ENCODE peak calls at places on chromosome 13, in eight cellular contexts. One of them, this sample, is unnamed.

GRCh38 chr13:112942689-112943308 is 26.2 kb upstream of the MCF2L start:
- DNase-seq in cardiac muscle cell: peak; percentile 97
- DNase-seq in endodermal cell: peak; percentile 99
- DNase-seq in fibroblast of lung: peak; percentile 85
- DNase-seq in body of pancreas: peak; percentile 99
- DNase-seq in effector memory CD4-positive, alpha-beta T cell: peak; percentile 91
- DNase-seq in tibial nerve: peak; percentile 100
- DNase-seq in upper lobe of right lung: peak; percentile 98
- DNase-seq in this sample: peak; percentile 98

GRCh38 chr13:46475586-46475991 is 77.4 kb upstream of the LRCH1 start:
- DNase-seq in cardiac muscle cell: no peak
- DNase-seq in endodermal cell: no peak
- DNase-seq in fibroblast of lung: peak; percentile 45
- DNase-seq in body of pancreas: no peak
- DNase-seq in effector memory CD4-positive, alpha-beta T cell: no peak
- DNase-seq in tibial nerve: no peak
- DNase-seq in upper lobe of right lung: no peak
- DNase-seq in this sample: peak; percentile 53

GRCh38 chr13:51249767-51250741 is 27.9 kb downstream of the FAM124A start:
- DNase-seq in cardiac muscle cell: no peak
- DNase-seq in endodermal cell: peak; percentile 39
- DNase-seq in fibroblast of lung: no peak
- DNase-seq in body of pancreas: peak; percentile 24
- DNase-seq in effector memory CD4-positive, alpha-beta T cell: no peak
- DNase-seq in tibial nerve: no peak
- DNase-seq in upper lobe of right lung: no peak
- DNase-seq in this sample: no peak

GRCh38 chr13:99083976-99084375 is 106.1 kb upstream of the DOCK9 start:
- DNase-seq in cardiac muscle cell: no peak
- DNase-seq in endodermal cell: no peak
- DNase-seq in fibroblast of lung: no peak
- DNase-seq in body of pancreas: peak; percentile 56
- DNase-seq in effector memory CD4-positive, alpha-beta T cell: no peak
- DNase-seq in tibial nerve: no peak
- DNase-seq in upper lobe of right lung: no peak
- DNase-seq in this sample: no peak

GRCh38 chr13:46164661-46165060 is 17.3 kb downstream of the LCP1 start:
- DNase-seq in cardiac muscle cell: no peak
- DNase-seq in endodermal cell: no peak
- DNase-seq in fibroblast of lung: no peak
- DNase-seq in body of pancreas: no peak
- DNase-seq in effector memory CD4-positive, alpha-beta T cell: no peak
- DNase-seq in tibial nerve: no peak
- DNase-seq in upper lobe of right lung: no peak
- DNase-seq in this sample: no peak

GRCh38 chr13:106650690-106651205 is 82.8 kb upstream of the ARGLU1 start:
- DNase-seq in cardiac muscle cell: no peak
- DNase-seq in endodermal cell: no peak
- DNase-seq in fibroblast of lung: peak; percentile 36
- DNase-seq in body of pancreas: no peak
- DNase-seq in effector memory CD4-positive, alpha-beta T cell: no peak
- DNase-seq in tibial nerve: no peak
- DNase-seq in upper lobe of right lung: no peak
- DNase-seq in this sample: no peak

GRCh38 chr13:51767100-51767499 is 36.9 kb downstream of the DHRS12 start:
- DNase-seq in cardiac muscle cell: no peak
- DNase-seq in endodermal cell: peak; percentile 82
- DNase-seq in fibroblast of lung: no peak
- DNase-seq in body of pancreas: no peak
- DNase-seq in effector memory CD4-positive, alpha-beta T cell: no peak
- DNase-seq in tibial nerve: no peak
- DNase-seq in upper lobe of right lung: no peak
- DNase-seq in this sample: no peak

GRCh38 chr13:33489563-33489962 is 204.0 kb upstream of the STARD13 start:
- DNase-seq in cardiac muscle cell: no peak
- DNase-seq in endodermal cell: no peak
- DNase-seq in fibroblast of lung: no peak
- DNase-seq in body of pancreas: no peak
- DNase-seq in effector memory CD4-positive, alpha-beta T cell: no peak
- DNase-seq in tibial nerve: no peak
- DNase-seq in upper lobe of right lung: no peak
- DNase-seq in this sample: no peak

GRCh38 chr13:94427313-94427712 is 52.2 kb downstream of the DCT start:
- DNase-seq in cardiac muscle cell: no peak
- DNase-seq in endodermal cell: no peak
- DNase-seq in fibroblast of lung: no peak
- DNase-seq in body of pancreas: no peak
- DNase-seq in effector memory CD4-positive, alpha-beta T cell: no peak
- DNase-seq in tibial nerve: no peak
- DNase-seq in upper lobe of right lung: no peak
- DNase-seq in this sample: no peak

GRCh38 chr13:100394005-100394695 is 194.4 kb downstream of the GGACT start:
- DNase-seq in cardiac muscle cell: no peak
- DNase-seq in endodermal cell: no peak
- DNase-seq in fibroblast of lung: peak; percentile 89
- DNase-seq in body of pancreas: no peak
- DNase-seq in effector memory CD4-positive, alpha-beta T cell: no peak
- DNase-seq in tibial nerve: peak; percentile 8
- DNase-seq in upper lobe of right lung: no peak
- DNase-seq in this sample: peak; percentile 86

GRCh38 chr13:45042539-45042938 is 53.2 kb downstream of the GPALPP1 start:
- DNase-seq in cardiac muscle cell: no peak
- DNase-seq in endodermal cell: no peak
- DNase-seq in fibroblast of lung: peak; percentile 5
- DNase-seq in body of pancreas: no peak
- DNase-seq in effector memory CD4-positive, alpha-beta T cell: no peak
- DNase-seq in tibial nerve: no peak
- DNase-seq in upper lobe of right lung: no peak
- DNase-seq in this sample: peak; percentile 0

GRCh38 chr13:31545616-31546015 is 193.7 kb upstream of the RXFP2 start:
- DNase-seq in cardiac muscle cell: no peak
- DNase-seq in endodermal cell: no peak
- DNase-seq in fibroblast of lung: peak; percentile 6
- DNase-seq in body of pancreas: no peak
- DNase-seq in effector memory CD4-positive, alpha-beta T cell: no peak
- DNase-seq in tibial nerve: no peak
- DNase-seq in upper lobe of right lung: no peak
- DNase-seq in this sample: peak; percentile 63

GRCh38 chr13:24203726-24204295 is 43.3 kb downstream of the SPATA13 start:
- DNase-seq in cardiac muscle cell: no peak
- DNase-seq in endodermal cell: no peak
- DNase-seq in fibroblast of lung: no peak
- DNase-seq in body of pancreas: no peak
- DNase-seq in effector memory CD4-positive, alpha-beta T cell: no peak
- DNase-seq in tibial nerve: no peak
- DNase-seq in upper lobe of right lung: no peak
- DNase-seq in this sample: no peak

GRCh38 chr13:81677857-81678256 is 1336.9 kb upstream of the SPRY2 start:
- DNase-seq in cardiac muscle cell: no peak
- DNase-seq in endodermal cell: no peak
- DNase-seq in fibroblast of lung: no peak
- DNase-seq in body of pancreas: no peak
- DNase-seq in effector memory CD4-positive, alpha-beta T cell: no peak
- DNase-seq in tibial nerve: no peak
- DNase-seq in upper lobe of right lung: no peak
- DNase-seq in this sample: no peak

GRCh38 chr13:35979378-35979911 is 151.7 kb downstream of the DCLK1 start:
- DNase-seq in cardiac muscle cell: no peak
- DNase-seq in endodermal cell: no peak
- DNase-seq in fibroblast of lung: peak; percentile 98
- DNase-seq in body of pancreas: peak; percentile 28
- DNase-seq in effector memory CD4-positive, alpha-beta T cell: no peak
- DNase-seq in tibial nerve: peak; percentile 94
- DNase-seq in upper lobe of right lung: no peak
- DNase-seq in this sample: peak; percentile 93

GRCh38 chr13:45121421-45121820 is 1.1 kb downstream of the GTF2F2 start:
- DNase-seq in cardiac muscle cell: peak; percentile 15
- DNase-seq in endodermal cell: no peak
- DNase-seq in fibroblast of lung: peak; percentile 43
- DNase-seq in body of pancreas: no peak
- DNase-seq in effector memory CD4-positive, alpha-beta T cell: no peak
- DNase-seq in tibial nerve: no peak
- DNase-seq in upper lobe of right lung: no peak
- DNase-seq in this sample: no peak

GRCh38 chr13:88622362-88622973 is 951.3 kb downstream of the SLITRK5 start:
- DNase-seq in cardiac muscle cell: no peak
- DNase-seq in endodermal cell: no peak
- DNase-seq in fibroblast of lung: no peak
- DNase-seq in body of pancreas: no peak
- DNase-seq in effector memory CD4-positive, alpha-beta T cell: peak; percentile 24
- DNase-seq in tibial nerve: no peak
- DNase-seq in upper lobe of right lung: no peak
- DNase-seq in this sample: no peak

GRCh38 chr13:44649834-44650233 is 73.7 kb upstream of the TSC22D1 start:
- DNase-seq in cardiac muscle cell: no peak
- DNase-seq in endodermal cell: no peak
- DNase-seq in fibroblast of lung: no peak
- DNase-seq in body of pancreas: no peak
- DNase-seq in effector memory CD4-positive, alpha-beta T cell: no peak
- DNase-seq in tibial nerve: no peak
- DNase-seq in upper lobe of right lung: no peak
- DNase-seq in this sample: no peak

GRCh38 chr13:99980201-99981114 is 1.1 kb upstream of the ZIC2 start:
- DNase-seq in cardiac muscle cell: peak; percentile 85
- DNase-seq in endodermal cell: peak; percentile 96
- DNase-seq in fibroblast of lung: peak; percentile 69
- DNase-seq in body of pancreas: peak; percentile 70
- DNase-seq in effector memory CD4-positive, alpha-beta T cell: peak; percentile 30
- DNase-seq in tibial nerve: no peak
- DNase-seq in upper lobe of right lung: peak; percentile 74
- DNase-seq in this sample: peak; percentile 81

GRCh38 chr13:51585234-51585672 is 991 bp downstream of the WDFY2 start:
- DNase-seq in cardiac muscle cell: peak; percentile 29
- DNase-seq in endodermal cell: no peak
- DNase-seq in fibroblast of lung: peak; percentile 26
- DNase-seq in body of pancreas: no peak
- DNase-seq in effector memory CD4-positive, alpha-beta T cell: no peak
- DNase-seq in tibial nerve: peak; percentile 13
- DNase-seq in upper lobe of right lung: no peak
- DNase-seq in this sample: peak; percentile 53

GRCh38 chr13:91308299-91308698 is 39.2 kb upstream of the MIR17HG start:
- DNase-seq in cardiac muscle cell: no peak
- DNase-seq in endodermal cell: no peak
- DNase-seq in fibroblast of lung: no peak
- DNase-seq in body of pancreas: no peak
- DNase-seq in effector memory CD4-positive, alpha-beta T cell: no peak
- DNase-seq in tibial nerve: no peak
- DNase-seq in upper lobe of right lung: no peak
- DNase-seq in this sample: peak; percentile 1

GRCh38 chr13:60164490-60164889 is 762 bp upstream of the DIAPH3 start:
- DNase-seq in cardiac muscle cell: no peak
- DNase-seq in endodermal cell: no peak
- DNase-seq in fibroblast of lung: peak; percentile 29
- DNase-seq in body of pancreas: no peak
- DNase-seq in effector memory CD4-positive, alpha-beta T cell: no peak
- DNase-seq in tibial nerve: no peak
- DNase-seq in upper lobe of right lung: no peak
- DNase-seq in this sample: peak; percentile 39
- H3K4me1 ChIP-seq in cardiac muscle cell: peaks cover 28% of the 10 kb centered on the region
- H3K4me1 ChIP-seq in endodermal cell: peaks cover 18% of the 10 kb centered on the region
- H3K4me1 ChIP-seq in fibroblast of lung: no peaks in the 10 kb centered on the region
- H3K4me1 ChIP-seq in body of pancreas: peaks cover 20% of the 10 kb centered on the region
- H3K4me1 ChIP-seq in effector memory CD4-positive, alpha-beta T cell: peaks cover 7% of the 10 kb centered on the region
- H3K4me1 ChIP-seq in tibial nerve: no peaks in the 10 kb centered on the region
- H3K4me1 ChIP-seq in upper lobe of right lung: peaks cover 18% of the 10 kb centered on the region
- H3K4me1 ChIP-seq in this sample: peaks cover 19% of the 10 kb centered on the region

GRCh38 chr13:75762967-75763366 is 126.8 kb downstream of the LMO7 start:
- DNase-seq in cardiac muscle cell: no peak
- DNase-seq in endodermal cell: no peak
- DNase-seq in fibroblast of lung: no peak
- DNase-seq in body of pancreas: no peak
- DNase-seq in effector memory CD4-positive, alpha-beta T cell: no peak
- DNase-seq in tibial nerve: no peak
- DNase-seq in upper lobe of right lung: no peak
- DNase-seq in this sample: no peak

GRCh38 chr13:75761373-75761772 is 125.2 kb downstream of the LMO7 start:
- DNase-seq in cardiac muscle cell: no peak
- DNase-seq in endodermal cell: no peak
- DNase-seq in fibroblast of lung: no peak
- DNase-seq in body of pancreas: no peak
- DNase-seq in effector memory CD4-positive, alpha-beta T cell: no peak
- DNase-seq in tibial nerve: no peak
- DNase-seq in upper lobe of right lung: no peak
- DNase-seq in this sample: no peak

GRCh38 chr13:75762066-75762937 is 126.2 kb downstream of the LMO7 start:
- DNase-seq in cardiac muscle cell: no peak
- DNase-seq in endodermal cell: no peak
- DNase-seq in fibroblast of lung: no peak
- DNase-seq in body of pancreas: no peak
- DNase-seq in effector memory CD4-positive, alpha-beta T cell: no peak
- DNase-seq in tibial nerve: no peak
- DNase-seq in upper lobe of right lung: no peak
- DNase-seq in this sample: peak; percentile 33

GRCh38 chr13:75764251-75764650 is 128.1 kb downstream of the LMO7 start:
- DNase-seq in cardiac muscle cell: no peak
- DNase-seq in endodermal cell: no peak
- DNase-seq in fibroblast of lung: no peak
- DNase-seq in body of pancreas: no peak
- DNase-seq in effector memory CD4-positive, alpha-beta T cell: no peak
- DNase-seq in tibial nerve: no peak
- DNase-seq in upper lobe of right lung: no peak
- DNase-seq in this sample: no peak

GRCh38 chr13:75763511-75763910 is 127.4 kb downstream of the LMO7 start:
- DNase-seq in cardiac muscle cell: no peak
- DNase-seq in endodermal cell: no peak
- DNase-seq in fibroblast of lung: no peak
- DNase-seq in body of pancreas: no peak
- DNase-seq in effector memory CD4-positive, alpha-beta T cell: no peak
- DNase-seq in tibial nerve: no peak
- DNase-seq in upper lobe of right lung: no peak
- DNase-seq in this sample: no peak
- H3K9me3 ChIP-seq in cardiac muscle cell: no peaks in the 10 kb centered on the region
- H3K9me3 ChIP-seq in endodermal cell: peaks cover 5% of the 10 kb centered on the region
- H3K9me3 ChIP-seq in fibroblast of lung: no peaks in the 10 kb centered on the region
- H3K9me3 ChIP-seq in body of pancreas: no peaks in the 10 kb centered on the region
- H3K9me3 ChIP-seq in effector memory CD4-positive, alpha-beta T cell: no peaks in the 10 kb centered on the region
- H3K9me3 ChIP-seq in tibial nerve: no peaks in the 10 kb centered on the region
- H3K9me3 ChIP-seq in upper lobe of right lung: no peaks in the 10 kb centered on the region
- H3K9me3 ChIP-seq in this sample: no peaks in the 10 kb centered on the region

GRCh38 chr13:110290811-110291210 is 16.1 kb downstream of the COL4A1 start:
- DNase-seq in cardiac muscle cell: no peak
- DNase-seq in endodermal cell: no peak
- DNase-seq in fibroblast of lung: no peak
- DNase-seq in body of pancreas: no peak
- DNase-seq in effector memory CD4-positive, alpha-beta T cell: no peak
- DNase-seq in tibial nerve: no peak
- DNase-seq in upper lobe of right lung: no peak
- DNase-seq in this sample: no peak
- H3K4me1 ChIP-seq in cardiac muscle cell: peaks cover 12% of the 10 kb centered on the region
- H3K4me1 ChIP-seq in endodermal cell: peaks cover 3% of the 10 kb centered on the region
- H3K4me1 ChIP-seq in fibroblast of lung: peaks cover 10% of the 10 kb centered on the region
- H3K4me1 ChIP-seq in body of pancreas: peaks cover 11% of the 10 kb centered on the region
- H3K4me1 ChIP-seq in effector memory CD4-positive, alpha-beta T cell: no peaks in the 10 kb centered on the region
- H3K4me1 ChIP-seq in tibial nerve: no peaks in the 10 kb centered on the region
- H3K4me1 ChIP-seq in upper lobe of right lung: peaks cover 18% of the 10 kb centered on the region
- H3K4me1 ChIP-seq in this sample: peaks cover 34% of the 10 kb centered on the region

DNA sequence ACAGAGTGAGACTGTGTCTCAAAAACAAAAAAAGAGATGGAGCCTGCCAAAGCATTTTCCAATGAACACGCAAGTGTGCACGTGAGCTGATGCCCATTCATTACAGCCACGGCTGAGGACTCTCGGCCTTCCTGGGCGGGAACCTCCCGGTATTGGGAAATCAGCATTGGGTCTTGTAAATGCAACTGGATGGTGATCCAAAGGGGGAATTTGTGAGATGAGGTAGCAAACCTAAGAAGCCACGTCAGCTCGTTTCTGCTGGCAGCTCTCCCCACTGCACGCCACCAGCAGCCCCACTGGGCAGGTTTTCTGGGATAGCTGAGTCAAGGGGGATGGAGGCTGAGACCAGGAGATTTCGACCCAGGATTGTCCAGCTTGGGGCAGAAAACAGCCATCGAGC is 11.5 kb downstream of the C13orf46 start:
- DNase-seq in cardiac muscle cell: no peak
- DNase-seq in endodermal cell: no peak
- DNase-seq in fibroblast of lung: no peak
- DNase-seq in body of pancreas: no peak
- DNase-seq in effector memory CD4-positive, alpha-beta T cell: no peak
- DNase-seq in tibial nerve: no peak
- DNase-seq in upper lobe of right lung: peak; percentile 37
- DNase-seq in this sample: no peak
- H3K9me3 ChIP-seq in cardiac muscle cell: no peaks in the 10 kb centered on the region
- H3K9me3 ChIP-seq in endodermal cell: peaks cover 40% of the 10 kb centered on the region
- H3K9me3 ChIP-seq in fibroblast of lung: no peaks in the 10 kb centered on the region
- H3K9me3 ChIP-seq in body of pancreas: no peaks in the 10 kb centered on the region
- H3K9me3 ChIP-seq in effector memory CD4-positive, alpha-beta T cell: no peaks in the 10 kb centered on the region
- H3K9me3 ChIP-seq in tibial nerve: no peaks in the 10 kb centered on the region
- H3K9me3 ChIP-seq in upper lobe of right lung: no peaks in the 10 kb centered on the region
- H3K9me3 ChIP-seq in this sample: peaks cover 9% of the 10 kb centered on the region